ENCODE peak calls at places on chromosomes 3 and 15, in six cellular contexts. O is left ventricle myocardium superior, N is heart right ventricle, U is NAMALWA, E is esophagus muscularis mucosa, L is AG10803. V is an unnamed sample.

GRCh38 chr3:69142090-69142489 is 19.7 kb upstream of the LMOD3 start:
- DNase-seq in O (no peak), N (no peak), U (no peak), E (no peak), L (no peak), V (no peak)

GRCh38 chr3:32009957-32010356 is 28.4 kb downstream of the ZNF860 start:
- DNase-seq in O (no peak), N (no peak), U (peak; percentile 55), E (no peak), L (no peak), V (no peak)

GRCh38 chr3:158244274-158244673 is 134.4 kb downstream of the RSRC1 start:
- DNase-seq in O (no peak), N (no peak), U (no peak), E (no peak), L (peak; percentile 9), V (no peak)

GRCh38 chr3:127233371-127233770 is 40.4 kb downstream of the PRR23E start:
- DNase-seq in O (no peak), N (no peak), U (peak; percentile 21), E (no peak), L (no peak), V (peak; percentile 63)

GRCh38 chr3:60079076-60079475 is 1029.3 kb upstream of the CFAP20DC start:
- DNase-seq in O (no peak), N (no peak), U (peak; percentile 73), E (no peak), L (no peak), V (no peak)

GRCh38 chr3:196563721-196564225 is 4.6 kb downstream of the WDR53 start:
- DNase-seq in O (no peak), N (no peak), U (no peak), E (no peak), L (no peak), V (no peak)

GRCh38 chr3:57787867-57788623 is 31.9 kb downstream of the SLMAP start:
- DNase-seq in O (no peak), N (no peak), U (peak; percentile 9), E (no peak), L (no peak), V (no peak)

GRCh38 chr15:92879949-92880725 is 20.0 kb upstream of the CHD2 start:
- DNase-seq in O (no peak), N (no peak), U (no peak), E (no peak), L (no peak), V (no peak)

GRCh38 chr3:146274833-146275232 is 23.9 kb upstream of the PLSCR4 start:
- DNase-seq in O (no peak), N (no peak), U (no peak), E (no peak), L (peak; percentile 91), V (no peak)

GRCh38 chr3:155323063-155323666 is 29.7 kb upstream of the STRIT1 start:
- DNase-seq in O (no peak), N (peak; percentile 36), U (peak; percentile 93), E (no peak), L (peak; percentile 83), V (no peak)

GRCh38 chr3:66236281-66236680 is 15.5 kb downstream of the SLC25A26 start:
- DNase-seq in O (no peak), N (no peak), U (peak; percentile 9), E (no peak), L (peak; percentile 4), V (no peak)

GRCh38 chr3:55634345-55634744 is 147.2 kb upstream of the WNT5A start:
- DNase-seq in O (no peak), N (no peak), U (no peak), E (no peak), L (no peak), V (no peak)

GRCh38 chr15:22988811-22989210 is 8.6 kb upstream of the CYFIP1 start:
- DNase-seq in O (no peak), N (no peak), U (no peak), E (no peak), L (no peak), V (no peak)

GRCh38 chr3:123072152-123072551 is 5.3 kb downstream of the PDIA5 start:
- DNase-seq in O (no peak), N (no peak), U (no peak), E (no peak), L (no peak), V (no peak)

GRCh38 chr3:49930922-49931321 is 1.3 kb upstream of the MON1A start:
- DNase-seq in O (no peak), N (no peak), U (no peak), E (no peak), L (no peak), V (no peak)

GRCh38 chr3:128400683-128401082 is 66.0 kb downstream of the DNAJB8 start:
- DNase-seq in O (no peak), N (no peak), U (no peak), E (no peak), L (no peak), V (no peak)

GRCh38 chr3:24120434-24120833 is 175.3 kb downstream of the NR1D2 start:
- DNase-seq in O (no peak), N (no peak), U (no peak), E (no peak), L (no peak), V (no peak)

GRCh38 chr15:67914537-67915373 is 74.9 kb upstream of the RNU6-1 start:
- DNase-seq in O (peak; percentile 72), N (peak; percentile 47), U (no peak), E (peak; percentile 92), L (no peak), V (no peak)

GRCh38 chr15:26702381-26702780 is 70.5 kb downstream of the GABRB3 start:
- DNase-seq in O (no peak), N (no peak), U (no peak), E (no peak), L (no peak), V (no peak)

GRCh38 chr3:170809975-170810357 is 60.0 kb downstream of the RPL22L1 start:
- DNase-seq in O (no peak), N (no peak), U (no peak), E (no peak), L (peak; percentile 68), V (no peak)

GRCh38 chr15:49696441-49696840 is 75.6 kb downstream of the DTWD1 start:
- DNase-seq in O (no peak), N (no peak), U (no peak), E (no peak), L (peak; percentile 45), V (no peak)

GRCh38 chr3:65907232-65908130 is 131.2 kb downstream of the MAGI1 start:
- DNase-seq in O (no peak), N (no peak), U (no peak), E (no peak), L (no peak), V (no peak)

GRCh38 chr3:191329654-191330308 is 545 bp downstream of the UTS2B start:
- DNase-seq in O (peak; percentile 66), N (peak; percentile 44), U (peak; percentile 54), E (no peak), L (peak; percentile 56), V (peak; percentile 85)

GRCh38 chr3:155196131-155197075 is 97.1 kb downstream of the STRIT1 start:
- DNase-seq in O (no peak), N (no peak), U (no peak), E (no peak), L (peak; percentile 51), V (no peak)

GRCh38 chr3:141929341-141929995 is 53.0 kb downstream of the ATP1B3 start:
- DNase-seq in O (no peak), N (no peak), U (no peak), E (no peak), L (no peak), V (peak; percentile 49)

GRCh38 chr15:57385923-57386390 is 9.7 kb downstream of the CGNL1 start:
- DNase-seq in O (no peak), N (no peak), U (no peak), E (no peak), L (no peak), V (no peak)

GRCh38 chr15:94174399-94174802 is 57.0 kb upstream of the MCTP2 start:
- DNase-seq in O (no peak), N (no peak), U (peak; percentile 56), E (no peak), L (peak; percentile 60), V (no peak)

GRCh38 chr3:35785540-35785939 is 146.2 kb downstream of the ARPP21 start:
- DNase-seq in O (no peak), N (no peak), U (peak; percentile 42), E (no peak), L (no peak), V (no peak)

GRCh38 chr3:43455233-43455632 is 166.6 kb downstream of the ANO10 start:
- DNase-seq in O (no peak), N (no peak), U (no peak), E (no peak), L (peak; percentile 48), V (no peak)

GRCh38 chr3:160016972-160017371 is 28.3 kb downstream of the IL12A start:
- DNase-seq in O (no peak), N (no peak), U (no peak), E (no peak), L (no peak), V (no peak)

GRCh38 chr3:48656061-48656840 is 6.4 kb downstream of the CELSR3 start:
- DNase-seq in O (peak; percentile 91), N (peak; percentile 78), U (peak; percentile 74), E (peak; percentile 93), L (peak; percentile 62), V (no peak)

GRCh38 chr3:128726691-128727031 is 678 bp downstream of the RAB7A start:
- DNase-seq in O (peak; percentile 60), N (peak; percentile 36), U (peak; percentile 60), E (peak; percentile 93), L (peak; percentile 63), V (peak; percentile 84)

GRCh38 chr3:45772341-45773035 is 23.8 kb downstream of the SLC6A20 start:
- DNase-seq in O (no peak), N (no peak), U (no peak), E (no peak), L (no peak), V (peak; percentile 73)

GRCh38 chr15:73865904-73866303 is 7.5 kb upstream of the TBC1D21 start:
- DNase-seq in O (no peak), N (no peak), U (no peak), E (no peak), L (no peak), V (no peak)

GRCh38 chr3:42188365-42188764 is 77.6 kb downstream of the CCK start:
- DNase-seq in O (no peak), N (no peak), U (no peak), E (no peak), L (no peak), V (no peak)

GRCh38 chr3:182861345-182861744 is 68.0 kb downstream of the ATP11B start:
- DNase-seq in O (no peak), N (no peak), U (no peak), E (no peak), L (peak; percentile 9), V (no peak)